ENCODE peak calls at places on chromosomes 1 and 21, in four cellular contexts. F is heart left ventricle, N is GM23248, H is left ventricle myocardium inferior. B is an unnamed sample. For H3K36me3, the result is how much of the 10 kb centered on the place peaks cover.

GRCh38 chr1:206761369-206761768 is 9.2 kb upstream of the IL19 start:
- DNase-seq in N (peak), H (no peak), F (no peak), B (no peak)

GRCh38 chr1:234955107-234955731 is 173.4 kb downstream of the TOMM20 start:
- DNase-seq in N (no peak), H (peak), F (peak), B (peak)

GRCh38 chr1:243431591-243431990 is 175.8 kb downstream of the SDCCAG8 start:
- DNase-seq in H (no peak), N (no peak), F (no peak), B (no peak)

GRCh38 chr21:40053007-40053406 is 185.8 kb downstream of the PCP4 start:
- DNase-seq in F (no peak), H (peak), N (no peak), B (no peak)

GRCh38 chr1:52880226-52880625 is 37.7 kb downstream of the ZYG11A start:
- DNase-seq in F (no peak), N (no peak), H (no peak), B (no peak)

GRCh38 chr1:183632964-183633363 is 2.6 kb downstream of the ARPC5 start:
- DNase-seq in H (no peak), F (no peak), N (peak), B (no peak)

GRCh38 chr1:203669739-203670138 is 43.1 kb downstream of the ATP2B4 start:
- DNase-seq in F (no peak), H (no peak), N (peak), B (no peak)

GRCh38 chr1:10692401-10693021 is 103.9 kb downstream of the CASZ1 start:
- DNase-seq in H (no peak), N (peak), F (no peak), B (no peak)

GRCh38 chr21:31343680-31344480 is at the start of gene TIAM1:
- DNase-seq in F (peak), H (peak), N (peak), B (peak)

GRCh38 chr1:1144122-1144842 is 28.4 kb upstream of the C1orf159 start:
- DNase-seq in H (no peak), N (no peak), F (no peak), B (no peak)

GRCh38 chr21:41877901-41878830 is 978 bp downstream of the PRDM15 start:
- DNase-seq in F (no peak), N (peak), H (no peak), B (no peak)

GRCh38 chr1:22184892-22185612 is 42.2 kb upstream of the WNT4 start:
- DNase-seq in F (no peak), N (no peak), H (no peak), B (no peak)

GRCh38 chr1:197464039-197464438 is 196.0 kb downstream of the CRB1 start:
- DNase-seq in N (peak), H (no peak), F (no peak), B (no peak)

GRCh38 chr1:7255303-7256058 is 470.2 kb downstream of the CAMTA1 start:
- DNase-seq in N (peak), F (no peak), H (no peak), B (no peak)

GRCh38 chr1:101140041-101140718 is 96.6 kb upstream of the S1PR1 start:
- DNase-seq in F (no peak), H (no peak), N (no peak), B (no peak)

GRCh38 chr1:156652131-156652991 is 10.4 kb downstream of the BCAN start:
- DNase-seq in H (no peak), N (peak), F (no peak), B (no peak)

GRCh38 chr1:182604128-182604834 is at the start of gene RGS16:
- DNase-seq in F (peak), H (peak), N (peak), B (peak)

GRCh38 chr1:2864203-2864905 is 62.9 kb upstream of the TTC34 start:
- DNase-seq in H (no peak), F (peak), N (no peak), B (no peak)

GRCh38 chr21:45855248-45855801 is 126.2 kb upstream of the COL6A1 start:
- DNase-seq in H (no peak), F (no peak), N (no peak), B (no peak)

GRCh38 chr1:153231363-153231762 is 14.0 kb downstream of the PRR9 start:
- DNase-seq in H (no peak), F (no peak), N (peak), B (no peak)

GRCh38 chr1:2582401-2582800 is 4.2 kb upstream of the PRXL2B start:
- DNase-seq in N (peak), F (no peak), H (no peak), B (no peak)

GRCh38 chr1:119659628-119660027 is 11.6 kb upstream of the ZNF697 start:
- DNase-seq in N (no peak), H (peak), F (peak), B (no peak)

GRCh38 chr1:61133048-61134019 is 51.0 kb downstream of the NFIA start:
- DNase-seq in N (no peak), F (no peak), H (no peak), B (no peak)
- H3K27ac ChIP-seq in N (no peak), F (peak), H (peak), B (peak)

DNA sequence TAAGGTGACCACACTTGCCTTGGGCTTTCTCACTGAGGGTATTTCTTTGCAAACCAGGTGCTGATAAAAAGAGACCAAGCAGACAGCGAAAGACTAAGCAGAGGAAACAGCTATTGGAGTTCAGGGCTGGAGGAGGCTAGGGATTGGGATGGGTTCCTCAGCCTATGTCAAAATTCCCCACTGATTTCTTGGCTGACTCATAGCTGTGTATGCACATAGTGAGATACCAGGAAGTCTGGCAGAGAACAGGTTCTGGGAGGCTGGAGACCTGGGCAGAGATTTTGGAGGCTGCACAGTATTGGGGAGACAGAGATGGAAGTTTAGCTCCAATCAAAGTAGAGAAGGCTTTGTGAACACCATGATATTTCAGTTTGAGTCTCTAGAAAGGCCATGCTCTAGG is 25.3 kb downstream of the YARS1 start:
- DNase-seq in H (no peak), F (no peak), N (peak), B (no peak)
- H3K36me3 ChIP-seq in H (half or more), F (under half), N (half or more), B (under half)

GRCh38 chr1:220785166-220786056 is 1.3 kb upstream of the MTARC1 start:
- DNase-seq in F (no peak), N (no peak), H (no peak), B (no peak)
- H3K27ac ChIP-seq in F (peak), N (no peak), H (peak), B (no peak)

DNA sequence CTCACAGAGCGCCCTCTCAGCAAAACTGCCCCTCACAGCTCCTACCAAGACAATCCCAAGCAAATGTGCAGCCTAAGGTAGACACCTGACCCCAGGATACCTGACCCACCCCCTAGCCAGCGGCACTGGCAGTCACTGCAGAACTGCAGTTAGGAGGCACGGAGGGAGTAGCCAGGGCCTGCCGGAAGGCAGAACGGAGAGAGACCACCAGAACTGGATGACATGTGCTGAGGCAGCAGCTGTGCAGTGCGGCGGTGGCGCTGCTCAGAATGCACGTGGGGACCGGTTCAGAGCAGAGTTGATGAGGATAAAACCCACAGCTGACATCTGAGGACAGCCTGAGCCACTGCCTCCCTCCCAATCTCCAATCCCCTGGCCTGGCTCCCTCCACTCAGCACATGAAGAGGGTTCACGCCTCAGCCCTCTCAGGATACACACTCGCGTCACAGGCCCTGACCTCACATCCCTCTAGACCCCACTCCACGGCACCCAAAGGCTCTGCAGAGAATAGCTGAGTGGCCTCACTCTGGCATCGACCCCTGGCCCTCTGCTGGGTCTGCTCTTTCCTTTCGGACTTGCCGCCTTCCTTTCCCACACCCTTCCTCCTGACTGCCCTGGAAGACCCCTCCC is 29.6 kb downstream of the UBE2G2 start:
- DNase-seq in H (no peak), N (no peak), F (no peak), B (no peak)
- H3K36me3 ChIP-seq in H (half or more), N (under half), F (under half), B (half or more)

GRCh38 chr1:232409584-232409983 is 220.3 kb downstream of the SIPA1L2 start:
- DNase-seq in F (no peak), N (no peak), H (no peak), B (no peak)

GRCh38 chr1:232404227-232404626 is 225.7 kb downstream of the SIPA1L2 start:
- DNase-seq in H (no peak), N (no peak), F (no peak), B (no peak)

GRCh38 chr1:232407120-232407519 is 222.8 kb downstream of the SIPA1L2 start:
- DNase-seq in H (no peak), F (no peak), N (no peak), B (no peak)

GRCh38 chr1:232403017-232403714 is 226.8 kb downstream of the SIPA1L2 start:
- DNase-seq in H (peak), N (no peak), F (no peak), B (no peak)

GRCh38 chr1:232404981-232405380 is 225.0 kb downstream of the SIPA1L2 start:
- DNase-seq in N (no peak), F (no peak), H (no peak), B (no peak)
- H3K27ac ChIP-seq in N (no peak), F (no peak), H (peak), B (no peak)

DNA sequence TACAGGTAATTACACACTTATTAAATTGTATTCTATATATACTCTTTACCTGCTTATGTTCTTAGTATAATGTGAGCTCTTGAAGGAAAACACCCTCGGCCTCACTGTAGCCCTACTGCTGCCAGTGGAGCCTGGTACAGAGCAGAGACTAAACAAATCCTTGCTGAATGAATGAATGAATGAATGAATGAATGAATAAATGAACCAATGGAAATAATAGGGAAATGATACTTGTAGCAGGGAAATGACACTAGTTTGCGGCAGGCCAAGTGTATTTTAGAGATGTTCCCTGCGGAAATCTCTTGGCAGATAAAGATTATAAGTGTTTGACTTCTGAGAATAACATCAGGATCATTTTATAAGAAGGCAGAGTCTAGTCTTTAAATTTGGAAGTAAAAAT is 199.0 kb upstream of the MAP1LC3C start:
- DNase-seq in N (no peak), H (no peak), F (no peak), B (no peak)
- H3K36me3 ChIP-seq in N (under half), H (under half), F (under half), B (under half)

GRCh38 chr21:43866659-43867331 is 1.8 kb downstream of the AGPAT3 start:
- DNase-seq in F (no peak), H (no peak), N (no peak), B (no peak)

GRCh38 chr21:43866233-43866632 is 1.2 kb downstream of the AGPAT3 start:
- DNase-seq in H (peak), N (peak), F (no peak), B (no peak)

GRCh38 chr21:43864806-43865470 is at the start of gene AGPAT3:
- DNase-seq in N (peak), F (peak), H (peak), B (no peak)

GRCh38 chr21:43865471-43866181 is 603 bp downstream of the AGPAT3 start:
- DNase-seq in F (peak), N (peak), H (peak), B (no peak)

GRCh38 chr21:43864313-43864805 is 664 bp upstream of the AGPAT3 start:
- DNase-seq in N (peak), H (peak), F (peak), B (no peak)
- H3K27ac ChIP-seq in N (no peak), H (peak), F (peak), B (peak)

GRCh38 chr1:26277261-26277661 is 2.6 kb upstream of the SH3BGRL3 start:
- DNase-seq in F (no peak), N (no peak), H (no peak), B (no peak)

GRCh38 chr1:26277719-26278118 is 2.2 kb upstream of the SH3BGRL3 start:
- DNase-seq in N (peak), H (no peak), F (no peak), B (no peak)

GRCh38 chr1:26278835-26279597 is 870 bp upstream of the SH3BGRL3 start:
- DNase-seq in H (no peak), N (peak), F (no peak), B (peak)

GRCh38 chr1:26279598-26280332 is at the start of gene SH3BGRL3:
- DNase-seq in F (peak), H (peak), N (peak), B (peak)

GRCh38 chr1:26278303-26278702 is 1.6 kb upstream of the SH3BGRL3 start:
- DNase-seq in F (no peak), N (peak), H (peak), B (peak)
- H3K36me3 ChIP-seq in F (under half), N (under half), H (under half), B (under half)